ENCODE peak calls at places on chromosomes 2 and 18, in nine cellular contexts. Q, V, F, W, G, P, M, R and H are unnamed samples.

GRCh38 chr2:54708584-54709340 is 14.7 kb upstream of the EML6 start:
- DNase-seq in M (no peak), R (peak; percentile 51), F (no peak), V (no peak), W (no peak), Q (no peak), P (no peak), G (peak; percentile 28), H (no peak)

GRCh38 chr2:133489146-133489545 is 79.1 kb downstream of the NCKAP5 start:
- DNase-seq in G (no peak), F (no peak), M (no peak), P (no peak), W (no peak), R (no peak), Q (no peak), V (no peak), H (no peak)

GRCh38 chr2:27379840-27380625 is 501 bp downstream of the ZNF513 start:
- DNase-seq in F (peak; percentile 89), P (no peak), W (peak; percentile 47), M (peak; percentile 35), R (peak; percentile 79), G (peak; percentile 79), Q (no peak), V (no peak), H (no peak)

GRCh38 chr2:191350826-191351225 is 105.6 kb downstream of the MYO1B start:
- DNase-seq in W (no peak), V (no peak), G (no peak), M (no peak), Q (no peak), R (no peak), F (no peak), P (no peak), H (no peak)

GRCh38 chr18:904135-905090 is at the start of gene ADCYAP1:
- DNase-seq in G (no peak), M (no peak), P (no peak), W (peak; percentile 43), R (no peak), Q (no peak), V (no peak), F (no peak), H (no peak)

GRCh38 chr2:28753043-28753683 is 1.5 kb downstream of the PPP1CB start:
- DNase-seq in V (peak; percentile 66), Q (peak; percentile 71), P (no peak), F (no peak), M (peak; percentile 47), G (peak; percentile 37), R (peak; percentile 71), W (peak; percentile 53), H (peak; percentile 58)

GRCh38 chr2:96835830-96836229 is 8.0 kb downstream of the ANKRD23 start:
- DNase-seq in R (no peak), G (no peak), F (no peak), M (no peak), Q (no peak), W (no peak), V (no peak), P (no peak), H (no peak)

GRCh38 chr2:36376992-36377738 is 21.6 kb downstream of the CRIM1 start:
- DNase-seq in R (no peak), W (no peak), P (no peak), V (no peak), F (no peak), Q (peak; percentile 62), G (no peak), M (no peak), H (no peak)

GRCh38 chr18:59694824-59695223 is 2.4 kb downstream of the CCBE1 start:
- DNase-seq in W (no peak), P (no peak), V (no peak), M (no peak), F (no peak), G (no peak), Q (no peak), R (no peak), H (no peak)

GRCh38 chr18:59690216-59691045 is 6.8 kb downstream of the CCBE1 start:
- DNase-seq in Q (no peak), R (no peak), G (no peak), V (no peak), P (no peak), M (no peak), W (no peak), F (no peak), H (no peak)

GRCh38 chr18:59695551-59695950 is 1.7 kb downstream of the CCBE1 start:
- DNase-seq in M (no peak), V (no peak), G (no peak), Q (no peak), F (no peak), P (no peak), R (no peak), W (no peak), H (no peak)

GRCh38 chr18:59691996-59692395 is 5.2 kb downstream of the CCBE1 start:
- DNase-seq in V (no peak), Q (no peak), P (no peak), F (no peak), W (no peak), M (no peak), G (no peak), R (no peak), H (no peak)

GRCh38 chr18:59691046-59691395 is 6.2 kb downstream of the CCBE1 start:
- DNase-seq in G (no peak), M (no peak), P (no peak), V (peak; percentile 82), Q (no peak), W (no peak), R (no peak), F (no peak), H (no peak)
- H3K4me3 ChIP-seq in G (no peak overlapping the region), M (no peak overlapping the region), P (no peak overlapping the region), V (no peak overlapping the region), Q (no peak overlapping the region), W (no peak overlapping the region), R (no peak overlapping the region), F (no peak overlapping the region), H (no peak overlapping the region)

GRCh38 chr2:63843093-63843492 is 1.4 kb downstream of the UGP2 start:
- DNase-seq in R (no peak), Q (no peak), F (no peak), M (no peak), P (no peak), V (no peak), G (no peak), W (no peak), H (no peak)

GRCh38 chr2:63840081-63840784 is 1.5 kb upstream of the UGP2 start:
- DNase-seq in M (peak; percentile 40), Q (peak; percentile 37), W (peak; percentile 64), R (no peak), G (no peak), F (no peak), V (no peak), P (no peak), H (no peak)

GRCh38 chr2:63840785-63841253 is 877 bp upstream of the UGP2 start:
- DNase-seq in V (peak; percentile 97), W (peak; percentile 94), F (peak; percentile 99), Q (peak; percentile 99), P (peak; percentile 94), M (peak; percentile 99), G (peak; percentile 99), R (peak; percentile 99), H (no peak)

GRCh38 chr2:63842149-63843061 is 709 bp downstream of the UGP2 start:
- DNase-seq in F (peak; percentile 78), Q (no peak), P (no peak), W (peak; percentile 11), G (no peak), M (peak; percentile 28), V (peak; percentile 59), R (peak; percentile 57), H (no peak)

GRCh38 chr2:63841254-63842022 is at the start of gene UGP2:
- DNase-seq in W (peak; percentile 83), V (peak; percentile 90), R (peak; percentile 96), M (peak; percentile 93), G (peak; percentile 91), F (peak; percentile 97), Q (peak; percentile 93), P (peak; percentile 70), H (no peak)
- TF ChIP-seq CTCF in W (peak; percentile 37), V (peak; percentile 29), R (no peak), M (no peak), G (peak; percentile 10), F (no peak), Q (no peak), P (peak; percentile 20), H (peak; percentile 2)

GRCh38 chr2:42495611-42496010 is 1.8 kb upstream of the KCNG3 start:
- DNase-seq in R (no peak), V (no peak), M (no peak), F (no peak), W (no peak), G (no peak), Q (no peak), P (no peak), H (no peak)

GRCh38 chr2:42494434-42495233 is 852 bp upstream of the KCNG3 start:
- DNase-seq in W (peak; percentile 85), R (peak; percentile 45), G (peak; percentile 66), Q (peak; percentile 50), V (peak; percentile 62), M (peak; percentile 86), F (no peak), P (peak; percentile 52), H (peak; percentile 41)

GRCh38 chr2:42493468-42493884 is 306 bp downstream of the KCNG3 start:
- DNase-seq in W (peak; percentile 86), R (no peak), V (no peak), M (no peak), F (no peak), Q (no peak), G (no peak), P (no peak), H (no peak)

GRCh38 chr2:42493885-42494433 is at the start of gene KCNG3:
- DNase-seq in G (peak; percentile 52), P (no peak), R (peak; percentile 41), M (peak; percentile 66), V (no peak), F (no peak), Q (no peak), W (peak; percentile 96), H (no peak)

GRCh38 chr2:42495234-42495581 is 1.4 kb upstream of the KCNG3 start:
- DNase-seq in P (no peak), Q (no peak), G (no peak), R (no peak), W (no peak), V (no peak), M (no peak), F (no peak), H (no peak)
- H3K4me3 ChIP-seq in P (no peak overlapping the region), Q (no peak overlapping the region), G (peak overlapping the region; percentile 49), R (peak overlapping the region; percentile 60), W (peak overlapping the region; percentile 71), V (no peak overlapping the region), M (no peak overlapping the region), F (peak overlapping the region; percentile 77), H (no peak overlapping the region)

GRCh38 chr2:45672138-45672537 is 20.7 kb downstream of the PRKCE start:
- DNase-seq in Q (no peak), R (no peak), V (no peak), W (no peak), M (no peak), F (no peak), P (no peak), G (no peak), H (no peak)

GRCh38 chr2:45678791-45679348 is 27.4 kb downstream of the PRKCE start:
- DNase-seq in P (no peak), G (no peak), Q (no peak), R (no peak), V (no peak), W (no peak), F (no peak), M (no peak), H (no peak)

GRCh38 chr2:45676088-45676487 is 24.6 kb downstream of the PRKCE start:
- DNase-seq in M (no peak), P (no peak), G (no peak), W (no peak), Q (no peak), V (no peak), R (no peak), F (no peak), H (no peak)

GRCh38 chr2:45674035-45674791 is 22.7 kb downstream of the PRKCE start:
- DNase-seq in R (no peak), G (no peak), V (no peak), P (no peak), M (no peak), F (no peak), W (no peak), Q (no peak), H (no peak)

DNA sequence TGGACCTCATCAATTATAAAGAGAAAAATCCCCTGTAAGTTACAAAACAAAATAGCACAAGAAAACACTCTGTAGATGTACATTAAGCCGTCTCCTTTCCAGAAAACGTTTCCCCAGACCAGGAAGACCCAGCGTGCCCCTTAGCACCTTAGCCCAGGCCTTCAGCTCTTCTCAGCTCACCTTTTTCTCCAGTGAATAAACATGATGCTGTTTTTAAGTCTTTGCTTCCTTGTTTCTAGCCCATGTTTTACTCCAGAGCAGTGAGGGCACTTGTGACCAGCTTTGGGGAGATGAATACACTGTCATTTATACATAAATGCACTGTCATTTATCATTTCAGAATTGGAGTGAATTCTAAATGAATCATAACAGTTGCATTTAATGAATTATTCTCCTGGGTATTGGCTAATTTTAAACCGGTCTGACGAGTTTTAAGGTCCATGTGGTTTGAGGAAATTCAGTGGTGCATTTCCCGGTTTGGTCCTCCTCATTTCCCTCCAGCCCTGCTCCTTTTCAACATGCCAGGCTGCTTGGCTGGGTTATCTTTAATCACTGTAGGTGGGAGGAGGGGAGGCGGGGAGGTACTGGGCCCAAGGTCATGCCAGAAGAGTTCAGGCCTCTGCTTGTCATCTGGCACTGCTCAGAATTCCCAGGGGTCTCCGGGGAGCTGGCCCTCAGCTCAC is 23.8 kb downstream of the PRKCE start:
- DNase-seq in Q (peak; percentile 44), R (no peak), G (peak; percentile 40), F (no peak), V (no peak), P (no peak), M (no peak), W (peak; percentile 67), H (no peak)
- TF ChIP-seq CTCF in Q (no peak), R (no peak), G (no peak), F (no peak), V (no peak), P (no peak), M (no peak), W (no peak), H (no peak)